ENCODE peak calls at places on chromosomes 3 and 15, in ten cellular contexts. One of them, this sample, is unnamed.

GRCh38 chr3:185687479-185687878 is 101.4 kb downstream of the SENP2 start:
- DNase-seq in mucosa of descending colon: no peak
- DNase-seq in activated CD4-positive, alpha-beta T cell treated with anti-CD3 and anti-CD28 coated beads for 48 hours: no peak
- DNase-seq in aorta: no peak
- DNase-seq in ACHN: no peak
- DNase-seq in stimulated activated CD4-positive, alpha-beta T cell treated with anti-CD3 and anti-CD28 coated beads, Interleukin-1b, Interleukin-23, amount 100 ng/mL, for 24 hours: no peak
- DNase-seq in EH: peak
- DNase-seq in CD14-positive monocyte: no peak
- DNase-seq in pancreas: no peak
- DNase-seq in nucleus accumbens: no peak
- DNase-seq in this sample: no peak

GRCh38 chr15:41605566-41605965 is 46.6 kb downstream of the TYRO3 start:
- DNase-seq in stimulated activated CD4-positive, alpha-beta T cell treated with anti-CD3 and anti-CD28 coated beads, Interleukin-1b, Interleukin-23, amount 100 ng/mL, for 24 hours: no peak
- DNase-seq in activated CD4-positive, alpha-beta T cell treated with anti-CD3 and anti-CD28 coated beads for 48 hours: no peak
- DNase-seq in aorta: no peak
- DNase-seq in EH: peak
- DNase-seq in CD14-positive monocyte: no peak
- DNase-seq in pancreas: no peak
- DNase-seq in nucleus accumbens: no peak
- DNase-seq in ACHN: no peak
- DNase-seq in mucosa of descending colon: no peak
- DNase-seq in this sample: no peak

GRCh38 chr3:157532529-157533297 is 29.5 kb upstream of the VEPH1 start:
- DNase-seq in aorta: no peak
- DNase-seq in EH: peak
- DNase-seq in pancreas: no peak
- DNase-seq in stimulated activated CD4-positive, alpha-beta T cell treated with anti-CD3 and anti-CD28 coated beads, Interleukin-1b, Interleukin-23, amount 100 ng/mL, for 24 hours: no peak
- DNase-seq in CD14-positive monocyte: no peak
- DNase-seq in nucleus accumbens: no peak
- DNase-seq in ACHN: peak
- DNase-seq in activated CD4-positive, alpha-beta T cell treated with anti-CD3 and anti-CD28 coated beads for 48 hours: no peak
- DNase-seq in mucosa of descending colon: no peak
- DNase-seq in this sample: peak

GRCh38 chr3:197151562-197151961 is 121.9 kb upstream of the MELTF start:
- DNase-seq in stimulated activated CD4-positive, alpha-beta T cell treated with anti-CD3 and anti-CD28 coated beads, Interleukin-1b, Interleukin-23, amount 100 ng/mL, for 24 hours: no peak
- DNase-seq in nucleus accumbens: no peak
- DNase-seq in CD14-positive monocyte: peak
- DNase-seq in EH: peak
- DNase-seq in ACHN: peak
- DNase-seq in mucosa of descending colon: no peak
- DNase-seq in aorta: no peak
- DNase-seq in activated CD4-positive, alpha-beta T cell treated with anti-CD3 and anti-CD28 coated beads for 48 hours: no peak
- DNase-seq in pancreas: no peak
- DNase-seq in this sample: peak

GRCh38 chr15:98745179-98745578 is 96.8 kb downstream of the IGF1R start:
- DNase-seq in stimulated activated CD4-positive, alpha-beta T cell treated with anti-CD3 and anti-CD28 coated beads, Interleukin-1b, Interleukin-23, amount 100 ng/mL, for 24 hours: no peak
- DNase-seq in mucosa of descending colon: no peak
- DNase-seq in ACHN: no peak
- DNase-seq in activated CD4-positive, alpha-beta T cell treated with anti-CD3 and anti-CD28 coated beads for 48 hours: no peak
- DNase-seq in nucleus accumbens: no peak
- DNase-seq in CD14-positive monocyte: no peak
- DNase-seq in aorta: no peak
- DNase-seq in EH: no peak
- DNase-seq in pancreas: no peak
- DNase-seq in this sample: no peak

GRCh38 chr15:52217186-52217585 is 26.0 kb upstream of the GNB5 start:
- DNase-seq in nucleus accumbens: no peak
- DNase-seq in activated CD4-positive, alpha-beta T cell treated with anti-CD3 and anti-CD28 coated beads for 48 hours: peak
- DNase-seq in mucosa of descending colon: no peak
- DNase-seq in ACHN: no peak
- DNase-seq in EH: no peak
- DNase-seq in stimulated activated CD4-positive, alpha-beta T cell treated with anti-CD3 and anti-CD28 coated beads, Interleukin-1b, Interleukin-23, amount 100 ng/mL, for 24 hours: no peak
- DNase-seq in CD14-positive monocyte: no peak
- DNase-seq in pancreas: peak
- DNase-seq in aorta: no peak
- DNase-seq in this sample: no peak

GRCh38 chr15:77650285-77650684 is 17.6 kb upstream of the LINGO1 start:
- DNase-seq in ACHN: peak
- DNase-seq in nucleus accumbens: no peak
- DNase-seq in stimulated activated CD4-positive, alpha-beta T cell treated with anti-CD3 and anti-CD28 coated beads, Interleukin-1b, Interleukin-23, amount 100 ng/mL, for 24 hours: no peak
- DNase-seq in activated CD4-positive, alpha-beta T cell treated with anti-CD3 and anti-CD28 coated beads for 48 hours: peak
- DNase-seq in CD14-positive monocyte: no peak
- DNase-seq in aorta: no peak
- DNase-seq in pancreas: no peak
- DNase-seq in mucosa of descending colon: no peak
- DNase-seq in EH: peak
- DNase-seq in this sample: peak

GRCh38 chr15:101433396-101433795 is 56.1 kb downstream of the PCSK6 start:
- DNase-seq in activated CD4-positive, alpha-beta T cell treated with anti-CD3 and anti-CD28 coated beads for 48 hours: no peak
- DNase-seq in pancreas: no peak
- DNase-seq in ACHN: no peak
- DNase-seq in CD14-positive monocyte: no peak
- DNase-seq in mucosa of descending colon: no peak
- DNase-seq in nucleus accumbens: no peak
- DNase-seq in aorta: no peak
- DNase-seq in stimulated activated CD4-positive, alpha-beta T cell treated with anti-CD3 and anti-CD28 coated beads, Interleukin-1b, Interleukin-23, amount 100 ng/mL, for 24 hours: no peak
- DNase-seq in EH: no peak
- DNase-seq in this sample: no peak

GRCh38 chr3:120419797-120420196 is 31.0 kb downstream of the FSTL1 start:
- DNase-seq in pancreas: no peak
- DNase-seq in stimulated activated CD4-positive, alpha-beta T cell treated with anti-CD3 and anti-CD28 coated beads, Interleukin-1b, Interleukin-23, amount 100 ng/mL, for 24 hours: no peak
- DNase-seq in CD14-positive monocyte: no peak
- DNase-seq in EH: no peak
- DNase-seq in mucosa of descending colon: no peak
- DNase-seq in activated CD4-positive, alpha-beta T cell treated with anti-CD3 and anti-CD28 coated beads for 48 hours: no peak
- DNase-seq in ACHN: no peak
- DNase-seq in nucleus accumbens: no peak
- DNase-seq in aorta: no peak
- DNase-seq in this sample: no peak

GRCh38 chr3:99669879-99670555 is 31.6 kb downstream of the COL8A1 start:
- DNase-seq in stimulated activated CD4-positive, alpha-beta T cell treated with anti-CD3 and anti-CD28 coated beads, Interleukin-1b, Interleukin-23, amount 100 ng/mL, for 24 hours: no peak
- DNase-seq in aorta: no peak
- DNase-seq in activated CD4-positive, alpha-beta T cell treated with anti-CD3 and anti-CD28 coated beads for 48 hours: no peak
- DNase-seq in mucosa of descending colon: no peak
- DNase-seq in pancreas: no peak
- DNase-seq in ACHN: no peak
- DNase-seq in CD14-positive monocyte: no peak
- DNase-seq in nucleus accumbens: no peak
- DNase-seq in EH: peak
- DNase-seq in this sample: no peak

GRCh38 chr15:35851491-35851890 is 305.5 kb upstream of the DPH6 start:
- DNase-seq in mucosa of descending colon: no peak
- DNase-seq in CD14-positive monocyte: no peak
- DNase-seq in EH: no peak
- DNase-seq in stimulated activated CD4-positive, alpha-beta T cell treated with anti-CD3 and anti-CD28 coated beads, Interleukin-1b, Interleukin-23, amount 100 ng/mL, for 24 hours: no peak
- DNase-seq in ACHN: no peak
- DNase-seq in activated CD4-positive, alpha-beta T cell treated with anti-CD3 and anti-CD28 coated beads for 48 hours: no peak
- DNase-seq in aorta: no peak
- DNase-seq in nucleus accumbens: no peak
- DNase-seq in pancreas: no peak
- DNase-seq in this sample: no peak

GRCh38 chr3:69219101-69219708 is 96.8 kb upstream of the LMOD3 start:
- DNase-seq in EH: peak
- DNase-seq in mucosa of descending colon: no peak
- DNase-seq in nucleus accumbens: no peak
- DNase-seq in ACHN: no peak
- DNase-seq in stimulated activated CD4-positive, alpha-beta T cell treated with anti-CD3 and anti-CD28 coated beads, Interleukin-1b, Interleukin-23, amount 100 ng/mL, for 24 hours: no peak
- DNase-seq in pancreas: no peak
- DNase-seq in CD14-positive monocyte: no peak
- DNase-seq in aorta: no peak
- DNase-seq in activated CD4-positive, alpha-beta T cell treated with anti-CD3 and anti-CD28 coated beads for 48 hours: no peak
- DNase-seq in this sample: no peak

GRCh38 chr3:9193211-9193610 is 56.2 kb downstream of the SRGAP3 start:
- DNase-seq in stimulated activated CD4-positive, alpha-beta T cell treated with anti-CD3 and anti-CD28 coated beads, Interleukin-1b, Interleukin-23, amount 100 ng/mL, for 24 hours: no peak
- DNase-seq in ACHN: no peak
- DNase-seq in aorta: no peak
- DNase-seq in EH: no peak
- DNase-seq in CD14-positive monocyte: no peak
- DNase-seq in pancreas: no peak
- DNase-seq in mucosa of descending colon: no peak
- DNase-seq in activated CD4-positive, alpha-beta T cell treated with anti-CD3 and anti-CD28 coated beads for 48 hours: no peak
- DNase-seq in nucleus accumbens: no peak
- DNase-seq in this sample: no peak

GRCh38 chr3:65170357-65171090 is 482.7 kb upstream of the ADAMTS9 start:
- DNase-seq in activated CD4-positive, alpha-beta T cell treated with anti-CD3 and anti-CD28 coated beads for 48 hours: no peak
- DNase-seq in aorta: peak
- DNase-seq in ACHN: peak
- DNase-seq in nucleus accumbens: no peak
- DNase-seq in stimulated activated CD4-positive, alpha-beta T cell treated with anti-CD3 and anti-CD28 coated beads, Interleukin-1b, Interleukin-23, amount 100 ng/mL, for 24 hours: no peak
- DNase-seq in CD14-positive monocyte: no peak
- DNase-seq in mucosa of descending colon: peak
- DNase-seq in pancreas: peak
- DNase-seq in EH: peak
- DNase-seq in this sample: peak

This sample was measured in SK-MEL-5.